ENCODE peak calls at places on chromosomes 6 and 20, in eight cellular contexts. Q, U, K, G, J, X, D and P are unnamed samples.

GRCh38 chr20:36102306-36102705 is 52.2 kb upstream of the EPB41L1 start:
- DNase-seq in J (no peak), G (no peak), Q (no peak), U (no peak), X (no peak), D (no peak), K (no peak), P (no peak)

GRCh38 chr20:60306516-60306915 is 348.3 kb downstream of the CDH26 start:
- DNase-seq in U (no peak), Q (no peak), J (no peak), K (no peak), X (no peak), G (no peak), D (no peak), P (no peak)

GRCh38 chr20:45592574-45593189 is 13.6 kb upstream of the WFDC8 start:
- DNase-seq in K (peak; percentile 85), G (no peak), J (peak; percentile 5), U (peak; percentile 85), D (no peak), X (peak; percentile 24), Q (peak; percentile 39), P (peak; percentile 57)

GRCh38 chr6:39377530-39377929 is 55.0 kb upstream of the KCNK16 start:
- DNase-seq in G (peak; percentile 75), X (peak; percentile 72), J (peak; percentile 76), K (peak; percentile 79), Q (peak; percentile 27), D (no peak), U (peak; percentile 54), P (peak; percentile 35)

GRCh38 chr6:45187841-45188240 is 140.3 kb upstream of the RUNX2 start:
- DNase-seq in Q (peak; percentile 30), K (peak; percentile 90), U (no peak), G (no peak), X (no peak), J (no peak), D (no peak), P (no peak)

GRCh38 chr6:40587240-40588069 is at the start of gene LRFN2:
- DNase-seq in J (peak; percentile 86), G (peak; percentile 79), Q (peak; percentile 79), D (peak; percentile 25), U (no peak), X (peak; percentile 33), K (peak; percentile 74), P (peak; percentile 84)

GRCh38 chr20:60137657-60138245 is 179.5 kb downstream of the CDH26 start:
- DNase-seq in J (peak; percentile 48), K (peak; percentile 37), G (no peak), Q (peak; percentile 67), X (no peak), D (no peak), U (peak; percentile 54), P (no peak)

GRCh38 chr6:54377776-54378175 is 69.5 kb downstream of the TINAG start:
- DNase-seq in K (peak; percentile 6), U (no peak), J (no peak), Q (no peak), G (no peak), X (no peak), D (no peak), P (no peak)

GRCh38 chr20:59010321-59010994 is 3.4 kb upstream of the CTSZ start:
- DNase-seq in X (peak; percentile 52), K (no peak), G (no peak), U (no peak), D (no peak), J (no peak), Q (peak; percentile 1), P (no peak)

GRCh38 chr6:108608453-108609275 is 47.9 kb downstream of the FOXO3 start:
- DNase-seq in K (no peak), J (no peak), X (no peak), G (no peak), U (no peak), Q (no peak), D (no peak), P (no peak)